ENCODE peak calls at places on chromosomes 1 and 21, in eight cellular contexts. One of them, this sample, is unnamed.

GRCh38 chr1:191851799-191852595 is 306.3 kb upstream of the RGS18 start:
- DNase-seq in fibroblast of lung: peak
- DNase-seq in MM.1S: no peak
- DNase-seq in MCF 10A: peak
- DNase-seq in activated CD8-positive, alpha-beta T cell treated with anti-CD3 and anti-CD28 coated beads for 36 hours: peak
- DNase-seq in AG09319: no peak
- DNase-seq in pancreas: no peak
- DNase-seq in foreskin keratinocyte: no peak
- DNase-seq in this sample: no peak

GRCh38 chr1:193434319-193434718 is 247.9 kb upstream of the B3GALT2 start:
- DNase-seq in fibroblast of lung: peak
- DNase-seq in MM.1S: no peak
- DNase-seq in MCF 10A: no peak
- DNase-seq in activated CD8-positive, alpha-beta T cell treated with anti-CD3 and anti-CD28 coated beads for 36 hours: no peak
- DNase-seq in AG09319: no peak
- DNase-seq in pancreas: no peak
- DNase-seq in foreskin keratinocyte: no peak
- DNase-seq in this sample: no peak

GRCh38 chr1:202034683-202035462 is 24.5 kb downstream of the ELF3 start:
- DNase-seq in fibroblast of lung: peak
- DNase-seq in MM.1S: peak
- DNase-seq in MCF 10A: peak
- DNase-seq in activated CD8-positive, alpha-beta T cell treated with anti-CD3 and anti-CD28 coated beads for 36 hours: no peak
- DNase-seq in AG09319: peak
- DNase-seq in pancreas: peak
- DNase-seq in foreskin keratinocyte: peak
- DNase-seq in this sample: peak

GRCh38 chr1:3222042-3222692 is 153.2 kb downstream of the PRDM16 start:
- DNase-seq in fibroblast of lung: no peak
- DNase-seq in MM.1S: no peak
- DNase-seq in MCF 10A: no peak
- DNase-seq in activated CD8-positive, alpha-beta T cell treated with anti-CD3 and anti-CD28 coated beads for 36 hours: no peak
- DNase-seq in AG09319: no peak
- DNase-seq in pancreas: peak
- DNase-seq in foreskin keratinocyte: no peak
- DNase-seq in this sample: no peak

GRCh38 chr1:14994148-14994547 is 159.4 kb upstream of the TMEM51 start:
- DNase-seq in fibroblast of lung: no peak
- DNase-seq in MM.1S: no peak
- DNase-seq in MCF 10A: no peak
- DNase-seq in activated CD8-positive, alpha-beta T cell treated with anti-CD3 and anti-CD28 coated beads for 36 hours: no peak
- DNase-seq in AG09319: no peak
- DNase-seq in pancreas: no peak
- DNase-seq in foreskin keratinocyte: no peak
- DNase-seq in this sample: no peak

GRCh38 chr1:68600049-68600661 is 103.3 kb upstream of the DEPDC1 start:
- DNase-seq in fibroblast of lung: peak
- DNase-seq in MM.1S: peak
- DNase-seq in MCF 10A: peak
- DNase-seq in activated CD8-positive, alpha-beta T cell treated with anti-CD3 and anti-CD28 coated beads for 36 hours: peak
- DNase-seq in AG09319: no peak
- DNase-seq in pancreas: no peak
- DNase-seq in foreskin keratinocyte: peak
- DNase-seq in this sample: no peak

GRCh38 chr1:108357802-108358201 is 92.3 kb upstream of the NBPF6 start:
- DNase-seq in fibroblast of lung: no peak
- DNase-seq in MM.1S: no peak
- DNase-seq in MCF 10A: no peak
- DNase-seq in activated CD8-positive, alpha-beta T cell treated with anti-CD3 and anti-CD28 coated beads for 36 hours: no peak
- DNase-seq in AG09319: no peak
- DNase-seq in pancreas: no peak
- DNase-seq in foreskin keratinocyte: no peak
- DNase-seq in this sample: no peak

GRCh38 chr1:235511470-235512240 is 7.4 kb upstream of the B3GALNT2 start:
- DNase-seq in fibroblast of lung: peak
- DNase-seq in MM.1S: no peak
- DNase-seq in MCF 10A: no peak
- DNase-seq in activated CD8-positive, alpha-beta T cell treated with anti-CD3 and anti-CD28 coated beads for 36 hours: no peak
- DNase-seq in AG09319: no peak
- DNase-seq in pancreas: no peak
- DNase-seq in foreskin keratinocyte: peak
- DNase-seq in this sample: no peak

GRCh38 chr1:236608930-236609726 is 4.8 kb upstream of the HEATR1 start:
- DNase-seq in fibroblast of lung: peak
- DNase-seq in MM.1S: peak
- DNase-seq in MCF 10A: peak
- DNase-seq in activated CD8-positive, alpha-beta T cell treated with anti-CD3 and anti-CD28 coated beads for 36 hours: peak
- DNase-seq in AG09319: peak
- DNase-seq in pancreas: peak
- DNase-seq in foreskin keratinocyte: peak
- DNase-seq in this sample: no peak

GRCh38 chr1:24704411-24705259 is 40.6 kb upstream of the CLIC4 start:
- DNase-seq in fibroblast of lung: peak
- DNase-seq in MM.1S: no peak
- DNase-seq in MCF 10A: peak
- DNase-seq in activated CD8-positive, alpha-beta T cell treated with anti-CD3 and anti-CD28 coated beads for 36 hours: no peak
- DNase-seq in AG09319: no peak
- DNase-seq in pancreas: no peak
- DNase-seq in foreskin keratinocyte: peak
- DNase-seq in this sample: no peak

GRCh38 chr1:101769520-101769919 is 227.2 kb downstream of the OLFM3 start:
- DNase-seq in fibroblast of lung: no peak
- DNase-seq in MM.1S: peak
- DNase-seq in MCF 10A: peak
- DNase-seq in activated CD8-positive, alpha-beta T cell treated with anti-CD3 and anti-CD28 coated beads for 36 hours: no peak
- DNase-seq in AG09319: no peak
- DNase-seq in pancreas: no peak
- DNase-seq in foreskin keratinocyte: no peak
- DNase-seq in this sample: no peak

GRCh38 chr1:199909137-199909536 is 118.4 kb upstream of the NR5A2 start:
- DNase-seq in fibroblast of lung: peak
- DNase-seq in MM.1S: no peak
- DNase-seq in MCF 10A: peak
- DNase-seq in activated CD8-positive, alpha-beta T cell treated with anti-CD3 and anti-CD28 coated beads for 36 hours: no peak
- DNase-seq in AG09319: no peak
- DNase-seq in pancreas: no peak
- DNase-seq in foreskin keratinocyte: peak
- DNase-seq in this sample: no peak

GRCh38 chr1:12001249-12001917 is 17.9 kb upstream of the MIIP start:
- DNase-seq in fibroblast of lung: peak
- DNase-seq in MM.1S: peak
- DNase-seq in MCF 10A: peak
- DNase-seq in activated CD8-positive, alpha-beta T cell treated with anti-CD3 and anti-CD28 coated beads for 36 hours: peak
- DNase-seq in AG09319: peak
- DNase-seq in pancreas: no peak
- DNase-seq in foreskin keratinocyte: no peak
- DNase-seq in this sample: no peak

GRCh38 chr1:186535388-186536133 is 74.6 kb upstream of the PDC start:
- DNase-seq in fibroblast of lung: peak
- DNase-seq in MM.1S: no peak
- DNase-seq in MCF 10A: peak
- DNase-seq in activated CD8-positive, alpha-beta T cell treated with anti-CD3 and anti-CD28 coated beads for 36 hours: no peak
- DNase-seq in AG09319: peak
- DNase-seq in pancreas: no peak
- DNase-seq in foreskin keratinocyte: peak
- DNase-seq in this sample: no peak

GRCh38 chr1:115564201-115564600 is 77.6 kb upstream of the VANGL1 start:
- DNase-seq in fibroblast of lung: peak
- DNase-seq in MM.1S: no peak
- DNase-seq in MCF 10A: no peak
- DNase-seq in activated CD8-positive, alpha-beta T cell treated with anti-CD3 and anti-CD28 coated beads for 36 hours: no peak
- DNase-seq in AG09319: no peak
- DNase-seq in pancreas: no peak
- DNase-seq in foreskin keratinocyte: no peak
- DNase-seq in this sample: no peak

GRCh38 chr1:43688594-43689000 is 18.7 kb upstream of the ST3GAL3 start:
- DNase-seq in fibroblast of lung: peak
- DNase-seq in MM.1S: peak
- DNase-seq in MCF 10A: no peak
- DNase-seq in activated CD8-positive, alpha-beta T cell treated with anti-CD3 and anti-CD28 coated beads for 36 hours: no peak
- DNase-seq in AG09319: peak
- DNase-seq in pancreas: no peak
- DNase-seq in foreskin keratinocyte: peak
- DNase-seq in this sample: no peak

GRCh38 chr21:45542242-45542666 is at the start of gene SLC19A1:
- DNase-seq in fibroblast of lung: peak
- DNase-seq in MM.1S: peak
- DNase-seq in MCF 10A: peak
- DNase-seq in activated CD8-positive, alpha-beta T cell treated with anti-CD3 and anti-CD28 coated beads for 36 hours: peak
- DNase-seq in AG09319: no peak
- DNase-seq in pancreas: peak
- DNase-seq in foreskin keratinocyte: no peak
- DNase-seq in this sample: peak
- TF ChIP-seq CTCF in fibroblast of lung: peak
- TF ChIP-seq CTCF in MM.1S: no peak
- TF ChIP-seq CTCF in MCF 10A: peak
- TF ChIP-seq CTCF in activated CD8-positive, alpha-beta T cell treated with anti-CD3 and anti-CD28 coated beads for 36 hours: peak
- TF ChIP-seq CTCF in AG09319: no peak
- TF ChIP-seq CTCF in pancreas: no peak
- TF ChIP-seq CTCF in foreskin keratinocyte: peak
- TF ChIP-seq CTCF in this sample: peak

GRCh38 chr1:39720094-39720999 is 18.3 kb upstream of the PPIE start:
- DNase-seq in fibroblast of lung: peak
- DNase-seq in MM.1S: peak
- DNase-seq in MCF 10A: peak
- DNase-seq in activated CD8-positive, alpha-beta T cell treated with anti-CD3 and anti-CD28 coated beads for 36 hours: no peak
- DNase-seq in AG09319: peak
- DNase-seq in pancreas: no peak
- DNase-seq in foreskin keratinocyte: peak
- DNase-seq in this sample: peak

GRCh38 chr1:39713557-39713956 is 22.3 kb upstream of the HPCAL4 start:
- DNase-seq in fibroblast of lung: no peak
- DNase-seq in MM.1S: no peak
- DNase-seq in MCF 10A: no peak
- DNase-seq in activated CD8-positive, alpha-beta T cell treated with anti-CD3 and anti-CD28 coated beads for 36 hours: no peak
- DNase-seq in AG09319: no peak
- DNase-seq in pancreas: no peak
- DNase-seq in foreskin keratinocyte: no peak
- DNase-seq in this sample: no peak

GRCh38 chr1:39722495-39722894 is 16.2 kb upstream of the PPIE start:
- DNase-seq in fibroblast of lung: peak
- DNase-seq in MM.1S: no peak
- DNase-seq in MCF 10A: no peak
- DNase-seq in activated CD8-positive, alpha-beta T cell treated with anti-CD3 and anti-CD28 coated beads for 36 hours: no peak
- DNase-seq in AG09319: no peak
- DNase-seq in pancreas: no peak
- DNase-seq in foreskin keratinocyte: peak
- DNase-seq in this sample: no peak

GRCh38 chr1:39721664-39722063 is 17.0 kb upstream of the PPIE start:
- DNase-seq in fibroblast of lung: no peak
- DNase-seq in MM.1S: no peak
- DNase-seq in MCF 10A: no peak
- DNase-seq in activated CD8-positive, alpha-beta T cell treated with anti-CD3 and anti-CD28 coated beads for 36 hours: no peak
- DNase-seq in AG09319: no peak
- DNase-seq in pancreas: no peak
- DNase-seq in foreskin keratinocyte: no peak
- DNase-seq in this sample: no peak

GRCh38 chr1:39717809-39718208 is 20.9 kb upstream of the PPIE start:
- DNase-seq in fibroblast of lung: no peak
- DNase-seq in MM.1S: no peak
- DNase-seq in MCF 10A: no peak
- DNase-seq in activated CD8-positive, alpha-beta T cell treated with anti-CD3 and anti-CD28 coated beads for 36 hours: no peak
- DNase-seq in AG09319: no peak
- DNase-seq in pancreas: no peak
- DNase-seq in foreskin keratinocyte: no peak
- DNase-seq in this sample: no peak
- TF ChIP-seq CTCF in fibroblast of lung: no peak
- TF ChIP-seq CTCF in MM.1S: no peak
- TF ChIP-seq CTCF in MCF 10A: no peak
- TF ChIP-seq CTCF in activated CD8-positive, alpha-beta T cell treated with anti-CD3 and anti-CD28 coated beads for 36 hours: no peak
- TF ChIP-seq CTCF in AG09319: no peak
- TF ChIP-seq CTCF in pancreas: no peak
- TF ChIP-seq CTCF in foreskin keratinocyte: no peak
- TF ChIP-seq CTCF in this sample: no peak

DNA sequence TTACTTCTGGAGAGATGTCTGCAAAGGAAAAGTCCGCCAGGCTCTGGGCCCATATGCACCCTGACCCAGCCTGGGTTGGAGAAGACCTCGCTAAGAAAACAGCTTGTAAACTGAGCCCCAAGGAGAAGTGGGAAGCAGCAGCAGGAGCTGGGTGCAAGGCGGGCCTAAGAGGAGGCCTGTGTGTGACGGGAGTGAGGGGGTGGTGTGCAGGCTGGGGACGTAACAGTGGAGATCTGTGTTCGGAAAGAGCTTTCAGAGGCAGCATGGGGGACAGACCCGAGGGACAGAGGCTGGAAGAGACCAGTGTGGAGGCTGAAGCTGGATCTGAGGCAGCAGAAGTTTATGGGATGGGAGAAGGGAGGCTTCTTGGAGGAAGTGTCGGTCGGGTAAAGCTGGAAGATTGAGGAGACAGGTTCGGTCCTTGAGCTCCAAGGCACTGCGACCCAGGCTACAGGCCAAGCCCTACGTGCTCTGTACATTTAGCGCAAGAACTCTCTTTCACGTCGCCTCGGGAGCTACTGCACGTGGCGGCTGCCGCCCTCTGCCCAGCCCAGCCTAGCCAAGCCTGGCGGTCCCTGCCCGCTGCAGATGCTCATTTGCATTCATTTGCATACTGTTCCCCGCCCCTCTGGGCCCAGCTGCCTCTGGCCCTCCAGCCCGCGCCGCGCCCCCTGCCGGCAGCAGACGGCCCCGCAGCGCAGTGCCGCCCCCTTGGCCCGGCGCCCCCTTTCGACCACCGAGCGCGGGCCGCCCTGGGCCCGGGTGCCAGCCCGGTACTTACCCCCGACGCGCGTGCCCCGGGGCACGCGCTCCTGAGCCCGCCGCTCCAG is 6.3 kb downstream of the HPCA start:
- DNase-seq in fibroblast of lung: peak
- DNase-seq in MM.1S: no peak
- DNase-seq in MCF 10A: no peak
- DNase-seq in activated CD8-positive, alpha-beta T cell treated with anti-CD3 and anti-CD28 coated beads for 36 hours: peak
- DNase-seq in AG09319: no peak
- DNase-seq in pancreas: peak
- DNase-seq in foreskin keratinocyte: no peak
- DNase-seq in this sample: peak
- TF ChIP-seq CTCF in fibroblast of lung: no peak
- TF ChIP-seq CTCF in MM.1S: peak
- TF ChIP-seq CTCF in MCF 10A: peak
- TF ChIP-seq CTCF in activated CD8-positive, alpha-beta T cell treated with anti-CD3 and anti-CD28 coated beads for 36 hours: peak
- TF ChIP-seq CTCF in AG09319: peak
- TF ChIP-seq CTCF in pancreas: peak
- TF ChIP-seq CTCF in foreskin keratinocyte: peak
- TF ChIP-seq CTCF in this sample: peak

DNA sequence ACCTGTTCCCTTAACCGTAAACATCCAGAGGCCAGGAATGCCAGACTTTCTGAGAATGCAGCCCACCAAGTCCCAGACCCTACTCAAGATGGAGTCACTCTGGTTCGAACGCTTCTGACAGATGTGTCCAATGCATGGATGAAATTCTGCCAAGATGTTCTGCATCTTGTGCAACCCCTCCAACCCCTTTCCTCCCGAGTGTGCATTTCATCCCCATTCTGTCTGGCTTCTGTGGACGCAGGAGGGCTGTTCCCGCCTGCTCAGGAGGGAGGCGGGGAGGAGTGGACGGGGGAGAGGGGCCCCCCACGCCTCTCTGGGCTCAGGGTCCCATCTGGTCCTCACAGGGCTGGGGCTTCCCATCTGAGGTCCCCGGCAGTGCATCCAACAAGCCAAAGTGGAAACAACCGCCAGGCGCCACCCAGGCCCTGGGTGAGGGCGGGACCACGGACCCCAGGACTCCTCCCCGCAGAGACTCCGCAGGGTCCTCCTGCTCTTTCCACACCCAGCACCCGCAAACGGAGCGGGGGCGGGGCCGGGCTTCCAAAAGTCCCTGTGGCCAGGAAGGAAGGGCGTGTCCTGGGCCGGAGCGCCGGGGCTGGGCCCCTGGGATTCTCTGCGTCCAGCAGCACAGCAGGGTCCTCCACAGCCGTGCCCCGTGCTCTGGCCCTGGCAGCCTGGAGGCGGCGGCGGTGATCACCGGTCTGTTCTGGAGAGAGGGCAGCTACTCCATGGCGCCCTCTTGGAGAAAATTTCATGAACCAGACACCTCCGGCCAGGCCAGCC is 27.7 kb upstream of the SUMO3 start:
- DNase-seq in fibroblast of lung: peak
- DNase-seq in MM.1S: peak
- DNase-seq in MCF 10A: peak
- DNase-seq in activated CD8-positive, alpha-beta T cell treated with anti-CD3 and anti-CD28 coated beads for 36 hours: peak
- DNase-seq in AG09319: no peak
- DNase-seq in pancreas: peak
- DNase-seq in foreskin keratinocyte: peak
- DNase-seq in this sample: peak
- TF ChIP-seq CTCF in fibroblast of lung: peak
- TF ChIP-seq CTCF in MM.1S: peak
- TF ChIP-seq CTCF in MCF 10A: peak
- TF ChIP-seq CTCF in activated CD8-positive, alpha-beta T cell treated with anti-CD3 and anti-CD28 coated beads for 36 hours: peak
- TF ChIP-seq CTCF in AG09319: peak
- TF ChIP-seq CTCF in pancreas: no peak
- TF ChIP-seq CTCF in foreskin keratinocyte: peak
- TF ChIP-seq CTCF in this sample: peak